ENCODE peak calls at places on chromosomes 4 and X, in six cellular contexts. B is T-helper 2 cell; L is ACHN; X is memory B cell; J is stimulated activated naive CD8-positive, alpha-beta T cell treated with anti-CD3 and anti-CD28 coated beads, Interleukin-15, amount 100 ng/mL, for 72 hours; T is omental fat pad. Y is an unnamed sample.

GRCh38 chr4:174650711-174651355 is 128.5 kb upstream of the HPGD start:
- DNase-seq in B (no peak), L (no peak), X (no peak), J (no peak), T (no peak), Y (no peak)

GRCh38 chrX:45322382-45322781 is 121.7 kb upstream of the DIPK2B start:
- DNase-seq in B (no peak), L (peak), X (no peak), J (no peak), T (no peak), Y (peak)

GRCh38 chr4:8058031-8058479 is 100.6 kb downstream of the ABLIM2 start:
- DNase-seq in B (no peak), L (no peak), X (no peak), J (no peak), T (no peak), Y (no peak)

GRCh38 chr4:119046263-119046662 is 89.4 kb upstream of the MYOZ2 start:
- DNase-seq in B (no peak), L (no peak), X (no peak), J (no peak), T (no peak), Y (no peak)

GRCh38 chr4:1080961-1081688 is 32.2 kb downstream of the RNF212 start:
- DNase-seq in B (peak), L (peak), X (no peak), J (no peak), T (no peak), Y (no peak)

GRCh38 chr4:161522031-161522430 is 641.8 kb downstream of the FSTL5 start:
- DNase-seq in B (no peak), L (no peak), X (no peak), J (no peak), T (no peak), Y (no peak)

GRCh38 chr4:142248946-142249345 is 597.2 kb downstream of the INPP4B start:
- DNase-seq in B (no peak), L (no peak), X (no peak), J (no peak), T (no peak), Y (no peak)

GRCh38 chrX:150414228-150414627 is 51.1 kb downstream of the MAMLD1 start:
- DNase-seq in B (no peak), L (no peak), X (no peak), J (no peak), T (no peak), Y (no peak)

GRCh38 chr4:41160010-41160789 is 54.1 kb downstream of the APBB2 start:
- DNase-seq in B (no peak), L (peak), X (no peak), J (no peak), T (no peak), Y (no peak)

GRCh38 chrX:5708209-5708608 is 520.5 kb downstream of the NLGN4X start:
- DNase-seq in B (no peak), L (no peak), X (no peak), J (no peak), T (no peak), Y (no peak)

GRCh38 chr4:140116442-140117104 is 37.4 kb downstream of the MAML3 start:
- DNase-seq in B (no peak), L (no peak), X (no peak), J (peak), T (no peak), Y (no peak)

Y was measured in HT-29.